ENCODE peak calls at places on chromosomes 12 and 14, in five cellular contexts. M, U, C, J and G are unnamed samples.

GRCh38 chr12:87690236-87690810 is 338.9 kb downstream of the C12orf50 start:
- DNase-seq in C (no peak), J (no peak), M (no peak), U (no peak), G (no peak)

GRCh38 chr12:131124487-131125280 is 171.0 kb downstream of the ADGRD1 start:
- DNase-seq in M (no peak), C (no peak), J (no peak), U (no peak), G (no peak)

GRCh38 chr12:57737467-57738141 is 938 bp downstream of the AGAP2 start:
- DNase-seq in C (no peak), J (no peak), U (peak; percentile 80), M (no peak), G (no peak)

GRCh38 chr14:38761033-38761432 is 342.0 kb downstream of the SEC23A start:
- DNase-seq in C (no peak), M (no peak), J (no peak), U (no peak), G (no peak)

GRCh38 chr12:117662220-117662619 is 300.8 kb upstream of the NOS1 start:
- DNase-seq in M (no peak), U (no peak), J (no peak), C (no peak), G (no peak)

GRCh38 chr14:97578982-97579381 is 781.8 kb downstream of the VRK1 start:
- DNase-seq in U (no peak), C (no peak), M (no peak), J (no peak), G (no peak)

GRCh38 chr12:85642810-85643209 is 193.4 kb downstream of the RASSF9 start:
- DNase-seq in M (no peak), J (no peak), C (no peak), U (peak; percentile 14), G (no peak)

GRCh38 chr14:32171469-32171868 is 30.4 kb upstream of the RNU6-7 start:
- DNase-seq in J (no peak), C (no peak), U (no peak), M (no peak), G (no peak)

GRCh38 chr12:76558684-76559276 is 791 bp downstream of the OSBPL8 start:
- DNase-seq in M (peak; percentile 9), U (peak; percentile 64), C (peak; percentile 25), J (peak; percentile 92), G (peak; percentile 34)

GRCh38 chr14:35576856-35577255 is 42.9 kb downstream of the INSM2 start:
- DNase-seq in M (no peak), C (no peak), J (no peak), U (no peak), G (no peak)